ENCODE peak calls at places on chromosome 3, in five cellular contexts. M is EH, N is astrocyte, O is GM10248, B is Calu3. Z is an unnamed sample.

GRCh38 chr3:123620338-123620737 is 35.5 kb upstream of the HACD2 start:
- DNase-seq in M (peak), N (peak), O (no peak), B (no peak), Z (no peak)

GRCh38 chr3:58072046-58072445 is 63.8 kb downstream of the FLNB start:
- DNase-seq in M (peak), N (peak), O (no peak), B (no peak), Z (no peak)

GRCh38 chr3:194205675-194206133 is 69.8 kb downstream of the HES1 start:
- DNase-seq in M (no peak), N (peak), O (no peak), B (peak), Z (no peak)

GRCh38 chr3:3286014-3286413 is 106.5 kb upstream of the CRBN start:
- DNase-seq in M (no peak), N (no peak), O (no peak), B (no peak), Z (no peak)

GRCh38 chr3:124075758-124076157 is 83.8 kb upstream of the ROPN1 start:
- DNase-seq in M (no peak), N (peak), O (no peak), B (no peak), Z (no peak)

GRCh38 chr3:58743296-58743695 is 76.7 kb upstream of the FAM3D start:
- DNase-seq in M (no peak), N (no peak), O (no peak), B (no peak), Z (no peak)

GRCh38 chr3:44511238-44511567 is 33.7 kb upstream of the ZNF445 start:
- DNase-seq in M (peak), N (no peak), O (no peak), B (no peak), Z (peak)

GRCh38 chr3:58704745-58705144 is 38.2 kb upstream of the FAM3D start:
- DNase-seq in M (no peak), N (no peak), O (no peak), B (peak), Z (no peak)

GRCh38 chr3:182393830-182394367 is 399.4 kb upstream of the ATP11B start:
- DNase-seq in M (no peak), N (no peak), O (no peak), B (no peak), Z (no peak)

GRCh38 chr3:88189361-88189810 is 39.6 kb downstream of the C3orf38 start:
- DNase-seq in M (no peak), N (no peak), O (peak), B (no peak), Z (no peak)

GRCh38 chr3:178439504-178439903 is 96.7 kb upstream of the KCNMB2 start:
- DNase-seq in M (peak), N (peak), O (peak), B (peak), Z (peak)

GRCh38 chr3:172107403-172107802 is 68.0 kb downstream of the FNDC3B start:
- DNase-seq in M (no peak), N (no peak), O (peak), B (no peak), Z (no peak)

GRCh38 chr3:197088370-197088769 is 58.8 kb upstream of the MELTF start:
- DNase-seq in M (no peak), N (no peak), O (no peak), B (no peak), Z (no peak)

GRCh38 chr3:191100516-191100915 is 98.5 kb upstream of the OSTN start:
- DNase-seq in M (no peak), N (no peak), O (no peak), B (no peak), Z (no peak)

GRCh38 chr3:14620512-14620911 is 31.1 kb upstream of the CCDC174 start:
- DNase-seq in M (no peak), N (no peak), O (no peak), B (no peak), Z (no peak)

GRCh38 chr3:184164648-184165330 is 9.6 kb downstream of the DVL3 start:
- DNase-seq in M (no peak), N (no peak), O (no peak), B (no peak), Z (no peak)

GRCh38 chr3:171604370-171604769 is 144.2 kb upstream of the TNIK start:
- DNase-seq in M (no peak), N (no peak), O (no peak), B (no peak), Z (no peak)

GRCh38 chr3:181699171-181699903 is 12.4 kb upstream of the SOX2 start:
- DNase-seq in M (no peak), N (peak), O (no peak), B (no peak), Z (no peak)

GRCh38 chr3:61108247-61109019 is 142.8 kb downstream of the FHIT start:
- DNase-seq in M (no peak), N (no peak), O (no peak), B (no peak), Z (no peak)

GRCh38 chr3:194176274-194176991 is 40.5 kb downstream of the HES1 start:
- DNase-seq in M (no peak), N (no peak), O (no peak), B (no peak), Z (peak)

GRCh38 chr3:9183811-9184463 is 65.5 kb downstream of the SRGAP3 start:
- DNase-seq in M (no peak), N (no peak), O (no peak), B (no peak), Z (peak)

GRCh38 chr3:42670051-42670576 is 15.2 kb upstream of the KLHL40 start:
- DNase-seq in M (no peak), N (no peak), O (no peak), B (no peak), Z (no peak)

GRCh38 chr3:3177861-3178497 is 1.5 kb downstream of the CRBN start:
- DNase-seq in M (peak), N (peak), O (no peak), B (no peak), Z (no peak)

GRCh38 chr3:177057768-177058167 is 139.5 kb downstream of the TBL1XR1 start:
- DNase-seq in M (no peak), N (peak), O (peak), B (no peak), Z (no peak)

GRCh38 chr3:33883538-33884203 is 85.2 kb downstream of the PDCD6IP start:
- DNase-seq in M (peak), N (no peak), O (peak), B (peak), Z (peak)

GRCh38 chr3:65339160-65339559 is 651.4 kb upstream of the ADAMTS9 start:
- DNase-seq in M (no peak), N (no peak), O (no peak), B (no peak), Z (no peak)

GRCh38 chr3:114639171-114639570 is 345.3 kb downstream of the TIGIT start:
- DNase-seq in M (no peak), N (no peak), O (no peak), B (no peak), Z (no peak)